ENCODE peak calls at places on chromosomes 7 and 10, in seven cellular contexts. W, P, V, E, T, A and S are unnamed samples.

GRCh38 chr10:73589538-73590126 is 1.5 kb downstream of the USP54 start:
- DNase-seq in W (no peak), P (no peak), V (no peak), E (no peak), T (no peak), A (no peak), S (no peak)

GRCh38 chr7:108080094-108080656 is 50.0 kb downstream of the LAMB4 start:
- DNase-seq in W (no peak), P (no peak), V (no peak), E (no peak), T (no peak), A (no peak), S (no peak)

GRCh38 chr7:108290344-108291134 is 160.4 kb upstream of the LAMB4 start:
- DNase-seq in W (no peak), P (no peak), V (no peak), E (no peak), T (no peak), A (no peak), S (no peak)

GRCh38 chr7:138608292-138608691 is 92.9 kb downstream of the SVOPL start:
- DNase-seq in W (no peak), P (no peak), V (no peak), E (peak), T (no peak), A (no peak), S (no peak)

GRCh38 chr10:24723386-24723787 is 300 bp downstream of the ARHGAP21 start:
- DNase-seq in W (no peak), P (no peak), V (peak), E (no peak), T (no peak), A (peak), S (no peak)

GRCh38 chr10:28219241-28219640 is 83.6 kb downstream of the MPP7 start:
- DNase-seq in W (no peak), P (no peak), V (no peak), E (peak), T (no peak), A (no peak), S (no peak)

GRCh38 chr7:112692333-112692732 is 97.9 kb downstream of the TMEM168 start:
- DNase-seq in W (no peak), P (no peak), V (no peak), E (no peak), T (no peak), A (no peak), S (no peak)

GRCh38 chr7:140593583-140593982 is 47.0 kb downstream of the DENND2A start:
- DNase-seq in W (no peak), P (no peak), V (no peak), E (no peak), T (no peak), A (no peak), S (no peak)

GRCh38 chr7:71580027-71580426 is 448.1 kb downstream of the GALNT17 start:
- DNase-seq in W (no peak), P (no peak), V (no peak), E (no peak), T (no peak), A (no peak), S (no peak)

GRCh38 chr7:107877731-107878382 is 13.1 kb upstream of the DLD start:
- DNase-seq in W (peak), P (no peak), V (no peak), E (no peak), T (no peak), A (no peak), S (no peak)

GRCh38 chr7:105779856-105780815 is 96.3 kb downstream of the ATXN7L1 start:
- DNase-seq in W (no peak), P (no peak), V (no peak), E (no peak), T (no peak), A (no peak), S (no peak)

GRCh38 chr7:31134246-31135188 is 82.4 kb downstream of the ADCYAP1R1 start:
- DNase-seq in W (peak), P (peak), V (peak), E (peak), T (no peak), A (no peak), S (peak)

GRCh38 chr10:30736685-30737232 is 107.2 kb upstream of the LYZL2 start:
- DNase-seq in W (no peak), P (no peak), V (no peak), E (peak), T (peak), A (no peak), S (no peak)

GRCh38 chr10:93160829-93161228 is 87.1 kb downstream of the CYP26A1 start:
- DNase-seq in W (peak), P (no peak), V (peak), E (peak), T (peak), A (no peak), S (no peak)

GRCh38 chr7:157253850-157254249 is 83.0 kb upstream of the DNAJB6 start:
- DNase-seq in W (peak), P (no peak), V (peak), E (no peak), T (no peak), A (no peak), S (no peak)

GRCh38 chr7:4178416-4178815 is 503.7 kb upstream of the FOXK1 start:
- DNase-seq in W (no peak), P (no peak), V (peak), E (no peak), T (no peak), A (no peak), S (no peak)